ENCODE peak calls at places on chromosomes 16 and 17, in four cellular contexts. W is GM12878, F is HCT116, L is K562. U is an unnamed sample. For H3K36me3, the result is how much of the 10 kb centered on the place peaks cover.

GRCh38 chr16:9738690-9739089 is 443.5 kb downstream of the GRIN2A start:
- DNase-seq in W (no peak), L (no peak), F (no peak), U (no peak)

GRCh38 chr16:78402797-78403196 is 303.3 kb downstream of the WWOX start:
- DNase-seq in F (no peak), L (no peak), W (no peak), U (no peak)

GRCh38 chr17:73430848-73431247 is 119.0 kb upstream of the CDC42EP4 start:
- DNase-seq in L (no peak), W (no peak), F (no peak), U (no peak)

GRCh38 chr17:2929881-2930533 is 133.4 kb downstream of the OR1D5 start:
- DNase-seq in L (peak), W (no peak), F (peak), U (peak)

GRCh38 chr16:70746708-70747424 is 54.1 kb downstream of the VAC14 start:
- DNase-seq in W (no peak), F (peak), L (peak), U (no peak)

GRCh38 chr17:54941285-54941684 is 27.2 kb downstream of the COX11 start:
- DNase-seq in L (no peak), W (no peak), F (no peak), U (no peak)

GRCh38 chr17:75774988-75775668 is 9.5 kb upstream of the UNK start:
- DNase-seq in L (no peak), F (no peak), W (no peak), U (no peak)

GRCh38 chr17:39903158-39903884 is 15.1 kb downstream of the GSDMB start:
- DNase-seq in F (no peak), L (peak), W (no peak), U (no peak)

GRCh38 chr17:1726626-1727257 is 2.2 kb downstream of the WDR81 start:
- DNase-seq in F (no peak), L (no peak), W (no peak), U (no peak)

GRCh38 chr17:57810740-57811632 is 38.9 kb downstream of the MRPS23 start:
- DNase-seq in F (no peak), W (no peak), L (no peak), U (no peak)

GRCh38 chr17:69949931-69950330 is 125.1 kb upstream of the KCNJ16 start:
- DNase-seq in W (no peak), L (peak), F (no peak), U (no peak)

GRCh38 chr16:57640612-57641011 is 12.2 kb downstream of the ADGRG1 start:
- DNase-seq in L (no peak), F (no peak), W (no peak), U (no peak)

GRCh38 chr16:28538733-28539596 is at the start of gene NUPR1:
- DNase-seq in F (no peak), L (no peak), W (no peak), U (no peak)

GRCh38 chr16:89720859-89721643 is at the start of the genes VPS9D1 and ZNF276:
- DNase-seq in W (no peak), L (peak), F (peak), U (peak)

GRCh38 chr17:55895112-55895759 is 144.4 kb downstream of the PCTP start:
- DNase-seq in W (no peak), F (no peak), L (no peak), U (no peak)

GRCh38 chr17:33924105-33924504 is 331.0 kb upstream of the CCL2 start:
- DNase-seq in W (no peak), L (peak), F (no peak), U (no peak)

GRCh38 chr17:44892250-44892649 is 7.0 kb downstream of the EFTUD2 start:
- DNase-seq in L (no peak), W (no peak), F (no peak), U (no peak)

GRCh38 chr16:56669840-56670639 is 426 bp downstream of the MT1H start:
- DNase-seq in W (no peak), F (no peak), L (no peak), U (no peak)

GRCh38 chr17:43880420-43880991 is 26.8 kb downstream of the MPP2 start:
- DNase-seq in W (no peak), L (peak), F (peak), U (no peak)

GRCh38 chr17:15966183-15966878 is 21.4 kb downstream of the ADORA2B start:
- DNase-seq in F (no peak), L (no peak), W (no peak), U (peak)

GRCh38 chr17:82370471-82371332 is 863 bp upstream of the UTS2R start:
- DNase-seq in W (no peak), F (no peak), L (no peak), U (no peak)

GRCh38 chr16:46972971-46973456 is 460 bp downstream of the DNAJA2 start:
- DNase-seq in L (peak), F (no peak), W (no peak), U (no peak)

GRCh38 chr17:27475070-27475673 is 18.9 kb downstream of the KSR1 start:
- DNase-seq in F (no peak), W (no peak), L (no peak), U (no peak)

GRCh38 chr17:17180741-17181525 is 25.2 kb downstream of the PLD6 start:
- DNase-seq in F (no peak), W (no peak), L (no peak), U (no peak)

GRCh38 chr16:72072514-72073342 is 9.7 kb downstream of the HPR start:
- DNase-seq in F (no peak), L (peak), W (no peak), U (no peak)

GRCh38 chr17:4588862-4589625 is 4.7 kb downstream of the SMTNL2 start:
- DNase-seq in W (no peak), L (no peak), F (no peak), U (no peak)

GRCh38 chr17:75933836-75934235 is 7.0 kb downstream of the FBF1 start:
- DNase-seq in F (no peak), L (no peak), W (no peak), U (no peak)

GRCh38 chr17:39626671-39627169 is at the start of gene PPP1R1B:
- DNase-seq in W (no peak), L (no peak), F (no peak), U (no peak)

GRCh38 chr16:24508614-24509013 is 30.8 kb upstream of the RBBP6 start:
- DNase-seq in L (no peak), W (no peak), F (no peak), U (no peak)

GRCh38 chr16:85989863-85990643 is 91.1 kb downstream of the IRF8 start:
- DNase-seq in L (no peak), F (no peak), W (no peak), U (no peak)

GRCh38 chr16:78437352-78437968 is 338.0 kb downstream of the WWOX start:
- DNase-seq in L (peak), F (no peak), W (no peak), U (no peak)

GRCh38 chr16:78503501-78504110 is 404.2 kb downstream of the WWOX start:
- DNase-seq in F (peak), L (peak), W (no peak), U (peak)

GRCh38 chr17:42182927-42183734 is 2.1 kb downstream of the HCRT start:
- DNase-seq in F (no peak), L (peak), W (no peak), U (no peak)

GRCh38 chr16:87384162-87384999 is 805 bp upstream of the FBXO31 start:
- DNase-seq in W (no peak), F (no peak), L (peak), U (no peak)

GRCh38 chr17:76382803-76383644 is 1.4 kb upstream of the SPHK1 start:
- DNase-seq in F (no peak), L (peak), W (no peak), U (no peak)

GRCh38 chr17:56679148-56679766 is 85.8 kb downstream of the NOG start:
- DNase-seq in F (peak), W (no peak), L (peak), U (no peak)

GRCh38 chr16:68400924-68401460 is 47.3 kb downstream of the SMPD3 start:
- DNase-seq in W (no peak), L (no peak), F (no peak), U (no peak)

GRCh38 chr17:34154916-34155730 is 100.0 kb upstream of the CCL2 start:
- DNase-seq in L (no peak), W (no peak), F (no peak), U (no peak)

GRCh38 chr17:81870978-81871386 is at the start of gene ARHGDIA:
- DNase-seq in F (no peak), L (no peak), W (no peak), U (no peak)

GRCh38 chr16:606656-607307 is 16.9 kb downstream of the RAB40C start:
- DNase-seq in L (no peak), F (no peak), W (no peak), U (no peak)

GRCh38 chr16:66521227-66521626 is 28.7 kb downstream of the TK2 start:
- DNase-seq in W (no peak), F (no peak), L (no peak), U (no peak)
- H3K36me3 ChIP-seq in W (under half), F (under half), L (under half), U (under half)

GRCh38 chr16:2511128-2511785 is 2.5 kb upstream of the ATP6V0C start:
- DNase-seq in L (peak), W (no peak), F (no peak), U (no peak)
- H3K4me3 ChIP-seq in L (no peak), W (no peak), F (no peak), U (peak)

DNA sequence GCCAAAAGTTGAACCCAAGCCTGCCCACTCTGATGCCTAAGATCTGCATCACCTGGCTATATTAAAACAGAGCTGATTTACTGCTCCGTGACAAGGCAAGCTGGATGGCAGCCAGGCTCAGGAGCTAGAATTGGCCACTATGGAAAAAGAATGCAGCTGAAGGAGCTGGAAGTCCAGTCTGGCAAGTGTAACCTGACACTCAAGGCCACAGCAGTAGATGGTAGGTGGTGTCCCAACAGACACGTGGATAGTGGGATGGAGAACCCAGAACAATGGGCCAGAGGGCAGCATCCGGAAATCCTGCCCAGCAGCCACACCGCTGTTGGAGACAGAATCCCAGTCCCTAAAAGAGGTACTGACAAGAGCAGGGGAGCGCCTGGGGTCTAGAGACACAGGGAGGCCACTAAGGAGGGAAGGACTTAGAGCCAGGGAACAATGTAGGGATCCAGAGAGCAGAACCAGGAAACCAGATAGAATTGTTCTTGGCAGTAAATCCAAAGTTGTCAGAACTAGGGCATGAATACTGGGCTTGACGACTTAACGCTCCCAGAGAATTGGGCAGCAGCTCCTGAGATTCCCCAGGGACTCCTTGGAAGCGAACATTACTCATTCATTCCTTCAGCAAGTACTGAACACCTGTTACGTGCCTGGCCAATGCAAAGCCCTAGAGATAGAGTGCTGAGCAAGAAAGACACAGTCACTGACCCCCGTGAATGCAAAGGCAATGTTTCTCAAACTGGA is 85.7 kb downstream of the CDYL2 start:
- DNase-seq in F (no peak), W (no peak), L (no peak), U (no peak)
- TF ChIP-seq YY1 in F (no peak), W (no peak), L (no peak), U (no peak)

GRCh38 chr17:50107790-50108414 is 12.8 kb downstream of the PDK2 start:
- DNase-seq in L (no peak), F (no peak), W (no peak), U (no peak)

GRCh38 chr17:50109207-50109606 is 14.1 kb downstream of the PDK2 start:
- DNase-seq in F (no peak), W (no peak), L (no peak), U (no peak)

GRCh38 chr17:50110591-50111349 is 15.6 kb downstream of the PDK2 start:
- DNase-seq in F (no peak), W (no peak), L (no peak), U (no peak)

GRCh38 chr17:50108556-50108955 is 13.4 kb downstream of the PDK2 start:
- DNase-seq in W (no peak), F (no peak), L (no peak), U (no peak)

GRCh38 chr17:50109785-50110184 is 14.6 kb downstream of the PDK2 start:
- DNase-seq in F (no peak), L (no peak), W (no peak), U (no peak)
- H3K36me3 ChIP-seq in F (under half), L (under half), W (under half), U (under half)

GRCh38 chr17:68199837-68200688 is 47.8 kb upstream of the AMZ2 start:
- DNase-seq in F (no peak), L (no peak), W (no peak), U (no peak)
- H3K4me3 ChIP-seq in F (no peak), L (no peak), W (peak), U (no peak)

GRCh38 chr17:59093702-59094231 is 12.9 kb downstream of the TRIM37 start:
- DNase-seq in W (no peak), L (no peak), F (no peak), U (no peak)
- TF ChIP-seq YY1 in W (no peak), L (no peak), F (no peak), U (no peak)